ENCODE peak calls at places on chromosomes 4 and X, in nine cellular contexts. Y is bronchial epithelial cell; G is HFFc6; K is IMR-90; A is epithelial cell of proximal tubule; F is AG09319; T is CD4-positive, alpha-beta T cell; Q is activated CD8-positive, alpha-beta T cell treated with anti-CD3 and anti-CD28 coated beads for 36 hours; E is cardiac fibroblast. Z is an unnamed sample.

GRCh38 chrX:51395807-51396728 is 63.4 kb downstream of the NUDT10 start:
- DNase-seq in Y (no peak), G (no peak), K (no peak), A (no peak), F (no peak), T (peak; percentile 65), Q (peak; percentile 72), E (no peak), Z (no peak)

GRCh38 chr4:3047464-3048286 is 26.7 kb downstream of the HTT-AS start:
- DNase-seq in Y (peak; percentile 42), G (peak; percentile 48), K (peak; percentile 39), A (peak; percentile 22), F (no peak), T (peak; percentile 61), Q (peak; percentile 94), E (peak; percentile 57), Z (peak; percentile 60)

GRCh38 chrX:73916931-73917657 is 354.1 kb downstream of the CHIC1 start:
- DNase-seq in Y (peak; percentile 85), G (peak; percentile 76), K (peak; percentile 91), A (peak; percentile 57), F (peak; percentile 44), T (no peak), Q (no peak), E (peak; percentile 94), Z (no peak)

GRCh38 chrX:9312922-9313867 is 151.7 kb upstream of the TBL1X start:
- DNase-seq in Y (peak; percentile 2), G (no peak), K (no peak), A (no peak), F (no peak), T (peak; percentile 54), Q (peak; percentile 85), E (peak; percentile 25), Z (peak; percentile 60)

GRCh38 chrX:43975747-43976146 is 2.6 kb upstream of the NDP start:
- DNase-seq in Y (no peak), G (no peak), K (no peak), A (no peak), F (no peak), T (no peak), Q (no peak), E (no peak), Z (no peak)

GRCh38 chr4:80407246-80407645 is 71.7 kb downstream of the CFAP299 start:
- DNase-seq in Y (no peak), G (peak; percentile 80), K (peak; percentile 88), A (no peak), F (peak; percentile 61), T (no peak), Q (no peak), E (peak; percentile 54), Z (no peak)

GRCh38 chrX:79079477-79079876 is 65.0 kb upstream of the GPR174 start:
- DNase-seq in Y (no peak), G (no peak), K (no peak), A (no peak), F (no peak), T (no peak), Q (no peak), E (no peak), Z (no peak)

GRCh38 chr4:66893807-66894206 is 651.5 kb downstream of the CENPC start:
- DNase-seq in Y (no peak), G (no peak), K (no peak), A (no peak), F (no peak), T (no peak), Q (no peak), E (no peak), Z (no peak)

GRCh38 chr4:15717126-15717525 is 14.3 kb downstream of the BST1 start:
- DNase-seq in Y (no peak), G (peak; percentile 62), K (peak; percentile 59), A (no peak), F (no peak), T (no peak), Q (no peak), E (peak; percentile 70), Z (no peak)

GRCh38 chr4:59553063-59553738 is 1646.9 kb upstream of the ADGRL3 start:
- DNase-seq in Y (peak; percentile 19), G (peak; percentile 1), K (no peak), A (no peak), F (no peak), T (no peak), Q (peak; percentile 13), E (peak; percentile 71), Z (no peak)

GRCh38 chr4:89657931-89658700 is 178.8 kb downstream of the SNCA start:
- DNase-seq in Y (peak; percentile 55), G (peak; percentile 18), K (peak; percentile 46), A (no peak), F (peak; percentile 10), T (no peak), Q (no peak), E (peak; percentile 32), Z (no peak)

GRCh38 chrX:92209936-92210335 is 430.8 kb downstream of the PCDH11X start:
- DNase-seq in Y (no peak), G (no peak), K (no peak), A (no peak), F (no peak), T (no peak), Q (no peak), E (no peak), Z (no peak)

GRCh38 chrX:65601530-65602281 is 65.7 kb upstream of the MSN start:
- DNase-seq in Y (peak; percentile 77), G (peak; percentile 77), K (peak; percentile 88), A (peak; percentile 32), F (peak; percentile 67), T (peak; percentile 24), Q (peak; percentile 68), E (peak; percentile 95), Z (peak; percentile 86)

GRCh38 chr4:7581477-7581876 is 146.7 kb upstream of the PSAPL1 start:
- DNase-seq in Y (no peak), G (no peak), K (peak; percentile 15), A (no peak), F (no peak), T (no peak), Q (peak; percentile 38), E (no peak), Z (no peak)

GRCh38 chr4:52234539-52235174 is 183.6 kb downstream of the SPATA18 start:
- DNase-seq in Y (peak; percentile 57), G (peak; percentile 43), K (peak; percentile 37), A (peak; percentile 18), F (peak; percentile 28), T (no peak), Q (no peak), E (peak; percentile 56), Z (no peak)

DNA sequence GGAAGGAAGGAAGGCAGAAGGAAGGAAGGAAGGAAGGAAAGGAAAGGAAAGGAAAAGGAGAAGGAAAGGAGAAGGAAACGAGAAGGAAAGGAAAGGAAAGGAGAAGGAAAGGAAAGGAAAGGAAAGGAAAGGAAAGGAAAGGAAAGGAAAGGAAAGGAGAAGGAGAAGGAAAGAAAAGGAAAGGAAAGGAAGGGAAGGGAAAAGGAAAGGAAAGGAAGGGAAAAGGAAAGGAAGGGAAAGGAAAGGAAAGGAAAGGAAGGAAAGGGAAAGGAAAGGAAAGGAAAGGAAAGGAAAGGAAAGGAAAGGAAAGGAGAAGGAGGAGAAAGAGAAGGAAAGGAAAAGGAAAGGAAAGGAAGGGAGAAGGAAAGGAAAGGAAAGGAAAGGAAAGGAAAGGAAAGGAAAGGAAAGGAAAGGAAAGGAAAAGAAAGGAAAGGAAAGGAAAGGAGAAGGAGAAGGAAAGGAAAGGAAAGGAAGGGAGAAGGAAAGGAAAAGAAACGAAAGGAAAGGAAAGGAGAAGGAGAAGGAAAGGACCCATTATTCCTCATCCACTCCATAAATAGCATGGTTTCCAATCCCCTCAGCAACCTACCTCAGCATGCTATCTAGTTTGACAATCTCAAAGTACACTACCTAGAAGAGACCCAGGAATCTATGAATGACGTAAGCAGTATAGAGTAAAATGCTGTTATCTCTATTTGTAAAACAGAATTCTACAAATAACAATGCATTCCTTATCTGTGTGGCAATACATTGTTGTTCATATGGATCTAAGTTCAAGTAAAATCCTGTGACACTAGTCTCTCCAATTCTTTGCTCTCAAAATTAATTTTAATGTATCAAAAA is 209.7 kb downstream of the LRBA start:
- DNase-seq in Y (no peak), G (no peak), K (no peak), A (no peak), F (no peak), T (no peak), Q (no peak), E (no peak), Z (no peak)
- TF ChIP-seq CTCF in Y (no peak), G (no peak), K (no peak), A (no peak), F (no peak), T (no peak), Q (no peak), E (no peak), Z (no peak)

DNA sequence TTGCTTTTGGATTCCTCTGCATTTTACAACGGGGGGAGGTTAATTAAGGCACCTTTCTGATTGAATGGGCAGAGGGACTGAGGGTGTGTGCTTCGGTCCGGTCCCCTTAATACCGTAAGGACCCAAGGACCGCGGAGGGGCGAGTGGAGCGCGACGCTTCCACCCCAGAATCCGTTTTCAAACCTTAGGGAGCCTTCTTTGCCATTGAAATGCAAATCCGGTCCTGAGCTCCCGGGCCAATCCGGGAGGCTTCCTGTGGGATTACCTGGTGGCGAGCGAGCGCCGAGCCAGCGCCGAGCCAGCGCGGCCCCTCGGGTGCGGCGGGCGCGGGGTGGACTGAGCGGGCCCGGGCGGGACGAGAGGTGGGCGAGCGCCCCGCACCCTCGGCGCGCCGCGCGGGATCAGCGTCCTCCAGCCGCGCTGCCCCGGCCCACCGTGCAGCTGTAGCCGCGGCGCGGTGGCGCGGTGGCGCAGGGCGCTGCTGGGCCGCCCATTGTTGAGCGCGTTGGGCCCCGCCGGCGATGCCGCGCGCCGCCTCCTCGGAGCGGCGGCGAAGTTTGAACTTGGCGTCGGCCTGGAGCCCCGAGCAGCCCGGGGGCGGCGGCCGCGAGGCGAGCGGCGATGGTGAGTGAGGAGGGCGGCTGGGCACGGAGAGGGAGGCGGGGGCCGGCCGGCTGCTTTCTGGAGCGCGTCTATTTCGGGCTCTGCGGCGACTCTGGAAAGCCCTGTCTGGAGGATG is 208.7 kb downstream of the SOWAHB start:
- DNase-seq in Y (peak; percentile 57), G (peak; percentile 13), K (peak; percentile 28), A (no peak), F (no peak), T (no peak), Q (peak; percentile 27), E (peak; percentile 15), Z (no peak)
- TF ChIP-seq CTCF in Y (no peak), G (no peak), K (peak; percentile 3), A (no peak), F (no peak), T (no peak), Q (no peak), E (no peak), Z (no peak)

GRCh38 chr4:142917678-142918077 is 71.6 kb upstream of the INPP4B start:
- DNase-seq in Y (no peak), G (no peak), K (no peak), A (no peak), F (no peak), T (no peak), Q (no peak), E (no peak), Z (no peak)
- TF ChIP-seq CTCF in Y (no peak), G (peak; percentile 37), K (no peak), A (no peak), F (no peak), T (no peak), Q (no peak), E (no peak), Z (no peak)

DNA sequence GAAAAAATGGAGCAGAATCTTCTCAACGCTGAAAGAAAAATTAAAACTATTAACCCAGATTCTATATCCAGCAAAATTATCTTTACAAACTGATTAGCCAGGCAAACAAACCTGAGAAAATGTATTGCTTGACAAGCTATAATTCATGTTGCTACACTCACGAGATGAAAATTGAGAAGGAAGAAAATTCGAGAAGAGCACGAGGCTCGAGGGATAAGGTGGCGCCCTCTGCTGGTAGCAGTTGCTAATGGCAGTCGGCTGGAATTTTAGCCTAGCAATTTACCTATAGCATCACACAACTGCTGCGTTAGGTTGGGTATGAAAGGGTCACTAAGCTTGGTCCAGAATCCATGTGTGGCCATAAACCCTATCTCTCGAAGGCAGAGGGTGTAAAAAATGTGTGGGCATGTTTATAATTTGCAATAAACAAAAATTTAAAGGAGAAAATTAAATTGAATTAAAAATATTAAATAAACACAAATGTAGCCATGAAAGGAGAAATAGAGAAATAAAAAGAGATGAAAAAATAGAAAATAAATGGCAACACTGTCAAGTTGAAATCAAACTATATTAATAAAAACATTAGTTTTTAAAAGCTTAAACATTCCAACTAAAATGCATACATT is 126.6 kb downstream of the PPP4R3C start:
- DNase-seq in Y (peak; percentile 2), G (no peak), K (peak; percentile 2), A (no peak), F (no peak), T (no peak), Q (peak; percentile 33), E (peak; percentile 25), Z (peak; percentile 37)
- TF ChIP-seq CTCF in Y (peak; percentile 65), G (peak; percentile 80), K (peak; percentile 59), A (peak; percentile 75), F (peak; percentile 78), T (peak; percentile 42), Q (peak; percentile 74), E (peak; percentile 67), Z (peak; percentile 31)

Z was measured in lung.